ENCODE peak calls at places on chromosomes 4 and X, in eight cellular contexts. F is AG04450, K is lower lobe of right lung, W is sigmoid colon, X is left ventricle myocardium inferior, C is A549, Y is Peyer's patch, O is cardiac muscle cell. Z is an unnamed sample.

GRCh38 chr4:123495530-123495929 is 98.9 kb downstream of the SPRY1 start:
- DNase-seq in F (no peak), K (no peak), W (no peak), X (no peak), C (no peak), Y (no peak), O (no peak), Z (peak)

GRCh38 chrX:105823092-105823454 is 734 bp downstream of the NRK start:
- DNase-seq in F (no peak), K (no peak), W (no peak), X (no peak), C (no peak), Y (no peak), O (no peak), Z (no peak)

GRCh38 chr4:80529021-80529420 is 193.5 kb downstream of the CFAP299 start:
- DNase-seq in F (no peak), K (no peak), W (no peak), X (no peak), C (no peak), Y (no peak), O (no peak), Z (no peak)

GRCh38 chr4:180335571-180335970 is 1907.6 kb upstream of the TENM3 start:
- DNase-seq in F (no peak), K (no peak), W (no peak), X (no peak), C (no peak), Y (no peak), O (no peak), Z (no peak)

GRCh38 chr4:15963001-15963451 is at the start of gene FGFBP2:
- DNase-seq in F (no peak), K (peak), W (peak), X (peak), C (peak), Y (peak), O (peak), Z (no peak)

GRCh38 chrX:16999275-16999674 is 52.8 kb downstream of the REPS2 start:
- DNase-seq in F (no peak), K (no peak), W (no peak), X (no peak), C (no peak), Y (no peak), O (peak), Z (no peak)

GRCh38 chrX:40418413-40419195 is 162.2 kb upstream of the ATP6AP2 start:
- DNase-seq in F (no peak), K (no peak), W (no peak), X (no peak), C (no peak), Y (no peak), O (no peak), Z (no peak)

GRCh38 chr4:130486841-130487240 is 1390.9 kb downstream of the C4orf33 start:
- DNase-seq in F (no peak), K (no peak), W (no peak), X (no peak), C (no peak), Y (no peak), O (no peak), Z (peak)

GRCh38 chr4:182354867-182355266 is 111.7 kb downstream of the TENM3 start:
- DNase-seq in F (no peak), K (no peak), W (no peak), X (no peak), C (no peak), Y (no peak), O (no peak), Z (no peak)

GRCh38 chr4:122531514-122531913 is 75.0 kb upstream of the IL2 start:
- DNase-seq in F (no peak), K (no peak), W (no peak), X (no peak), C (no peak), Y (no peak), O (no peak), Z (no peak)

GRCh38 chr4:4866833-4867744 is 7.6 kb downstream of the MSX1 start:
- DNase-seq in F (no peak), K (no peak), W (no peak), X (no peak), C (no peak), Y (no peak), O (peak), Z (no peak)

GRCh38 chr4:81214518-81215218 is 354 bp downstream of the PRKG2 start:
- DNase-seq in F (no peak), K (peak), W (no peak), X (no peak), C (no peak), Y (peak), O (peak), Z (peak)

GRCh38 chr4:71941001-71941400 is 90.8 kb upstream of the NPFFR2 start:
- DNase-seq in F (no peak), K (no peak), W (no peak), X (no peak), C (no peak), Y (no peak), O (peak), Z (no peak)

GRCh38 chrX:100208076-100208475 is 202.0 kb downstream of the PCDH19 start:
- DNase-seq in F (no peak), K (no peak), W (no peak), X (no peak), C (no peak), Y (no peak), O (no peak), Z (peak)

GRCh38 chr4:37430718-37431416 is 186.3 kb downstream of the NWD2 start:
- DNase-seq in F (no peak), K (no peak), W (no peak), X (no peak), C (no peak), Y (no peak), O (no peak), Z (no peak)

GRCh38 chr4:70722199-70722791 is 531 bp downstream of the RUFY3 start:
- DNase-seq in F (no peak), K (no peak), W (no peak), X (no peak), C (no peak), Y (no peak), O (no peak), Z (no peak)

GRCh38 chr4:53781614-53782467 is 190.6 kb upstream of the LNX1 start:
- DNase-seq in F (peak), K (no peak), W (no peak), X (no peak), C (peak), Y (no peak), O (no peak), Z (no peak)

GRCh38 chrX:20727447-20727846 is 460.7 kb upstream of the RPS6KA3 start:
- DNase-seq in F (no peak), K (no peak), W (no peak), X (no peak), C (peak), Y (no peak), O (no peak), Z (no peak)

DNA sequence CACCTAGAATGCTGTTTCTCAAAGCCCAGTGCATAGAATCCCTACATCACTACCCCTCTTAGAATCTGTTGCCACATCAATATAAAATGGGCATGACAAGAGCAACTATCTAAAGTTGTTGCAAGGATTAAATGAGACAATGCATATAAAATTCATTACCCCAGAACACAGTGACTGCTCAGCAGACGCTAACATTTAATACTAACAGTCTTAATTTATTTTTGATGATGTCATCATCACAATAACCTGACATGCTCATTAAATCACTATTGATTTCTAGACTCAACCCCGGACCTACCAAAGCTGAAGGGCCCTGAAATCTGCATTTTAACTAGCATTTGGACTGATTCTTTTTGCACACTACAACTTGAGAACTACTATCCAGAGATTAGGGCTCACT is 3.9 kb downstream of the ARSJ start:
- DNase-seq in F (no peak), K (no peak), W (no peak), X (no peak), C (no peak), Y (no peak), O (no peak), Z (no peak)
- H3K27ac ChIP-seq in F (no peak), K (no peak), W (peak), X (no peak), C (no peak), Y (no peak), O (no peak), Z (no peak)

GRCh38 chr4:25301471-25301870 is 11.1 kb upstream of the ZCCHC4 start:
- DNase-seq in F (no peak), K (peak), W (no peak), X (no peak), C (no peak), Y (no peak), O (no peak), Z (no peak)

GRCh38 chr4:25297528-25298242 is 14.9 kb upstream of the ZCCHC4 start:
- DNase-seq in F (no peak), K (no peak), W (no peak), X (no peak), C (no peak), Y (no peak), O (no peak), Z (no peak)

GRCh38 chr4:25303578-25303977 is 9.0 kb upstream of the ZCCHC4 start:
- DNase-seq in F (no peak), K (no peak), W (no peak), X (no peak), C (no peak), Y (no peak), O (no peak), Z (no peak)

GRCh38 chr4:25299476-25300203 is 12.9 kb upstream of the ZCCHC4 start:
- DNase-seq in F (no peak), K (peak), W (no peak), X (no peak), C (no peak), Y (no peak), O (no peak), Z (peak)
- TF ChIP-seq CTCF in F (no peak), K (no peak), W (no peak), X (no peak), C (no peak), Y (no peak), O (no peak), Z (peak)

GRCh38 chr4:77819409-77819835 is 254 bp upstream of the CNOT6L start:
- DNase-seq in F (no peak), K (no peak), W (no peak), X (no peak), C (no peak), Y (no peak), O (peak), Z (no peak)

GRCh38 chr4:77818667-77819408 is at the start of gene CNOT6L:
- DNase-seq in F (no peak), K (peak), W (peak), X (peak), C (peak), Y (peak), O (peak), Z (peak)

GRCh38 chr4:77815651-77816050 is 3.5 kb downstream of the CNOT6L start:
- DNase-seq in F (no peak), K (no peak), W (no peak), X (no peak), C (no peak), Y (no peak), O (no peak), Z (no peak)

GRCh38 chr4:77818077-77818666 is 996 bp downstream of the CNOT6L start:
- DNase-seq in F (no peak), K (peak), W (peak), X (peak), C (peak), Y (peak), O (peak), Z (peak)

GRCh38 chr4:77817304-77818076 is 1.7 kb downstream of the CNOT6L start:
- DNase-seq in F (no peak), K (no peak), W (no peak), X (no peak), C (no peak), Y (no peak), O (no peak), Z (no peak)
- H3K27ac ChIP-seq in F (no peak), K (peak), W (peak), X (peak), C (peak), Y (peak), O (peak), Z (no peak)

GRCh38 chr4:161564230-161564834 is 599.5 kb downstream of the FSTL5 start:
- DNase-seq in F (no peak), K (no peak), W (no peak), X (no peak), C (no peak), Y (no peak), O (peak), Z (no peak)
- TF ChIP-seq CTCF in F (peak), K (peak), W (no peak), X (peak), C (peak), Y (no peak), O (peak), Z (peak)

GRCh38 chr4:98930311-98930865 is 1.5 kb upstream of the EIF4E start:
- DNase-seq in F (no peak), K (no peak), W (no peak), X (no peak), C (no peak), Y (no peak), O (no peak), Z (no peak)
- H3K27ac ChIP-seq in F (peak), K (peak), W (peak), X (peak), C (peak), Y (peak), O (no peak), Z (peak)

DNA sequence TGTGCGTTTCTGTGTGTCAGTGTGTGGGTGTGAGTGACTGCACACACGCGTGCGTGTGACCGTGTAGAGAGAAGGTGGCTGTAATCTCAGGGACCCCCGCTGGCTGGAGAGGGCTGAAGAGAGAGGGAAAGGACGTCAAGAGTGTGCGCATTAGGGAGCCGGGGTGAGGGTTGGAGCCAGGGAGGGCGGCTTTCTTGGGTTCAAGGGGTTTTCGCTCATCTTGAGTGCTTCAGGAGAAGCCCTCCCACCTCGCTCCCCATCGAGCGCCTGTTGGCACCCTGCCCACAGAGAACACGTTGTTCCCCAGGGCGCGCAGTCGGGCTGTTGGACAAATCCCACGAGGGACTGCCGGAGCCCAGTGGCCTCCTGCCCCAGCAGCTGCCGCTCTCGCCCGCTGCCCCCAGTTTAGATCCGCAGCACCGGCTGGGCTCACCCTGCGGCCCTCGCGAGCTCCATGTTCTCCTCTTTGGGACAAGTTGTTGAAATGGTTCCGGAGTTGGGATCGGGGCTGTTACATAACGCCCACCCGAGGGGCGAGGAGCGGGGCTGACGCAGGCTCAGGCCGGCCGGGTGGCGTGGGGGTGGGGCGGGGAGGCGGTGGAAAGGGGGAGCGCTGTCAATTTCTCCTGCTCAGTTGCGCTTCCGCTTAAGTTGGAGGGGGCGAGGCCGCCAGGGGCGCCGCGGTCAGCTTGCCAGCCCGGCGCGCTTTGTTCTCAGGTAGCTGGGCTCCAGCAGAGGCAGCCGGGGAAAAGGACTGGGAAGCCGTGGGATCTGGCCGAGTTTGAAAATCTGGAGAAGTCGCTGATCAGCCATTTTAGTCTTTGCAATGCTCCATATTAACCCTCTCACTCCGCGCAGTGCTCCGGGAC is 1.6 kb downstream of the GRIA2 start:
- DNase-seq in F (no peak), K (no peak), W (no peak), X (no peak), C (no peak), Y (peak), O (peak), Z (peak)
- TF ChIP-seq CTCF in F (no peak), K (no peak), W (no peak), X (no peak), C (no peak), Y (no peak), O (no peak), Z (no peak)

GRCh38 chr4:2497931-2498330 is 29.0 kb downstream of the RNF4 start:
- DNase-seq in F (no peak), K (no peak), W (peak), X (no peak), C (no peak), Y (no peak), O (peak), Z (no peak)

GRCh38 chr4:2497324-2497723 is 28.4 kb downstream of the RNF4 start:
- DNase-seq in F (no peak), K (no peak), W (no peak), X (no peak), C (no peak), Y (no peak), O (no peak), Z (no peak)

GRCh38 chr4:2492970-2493369 is 24.1 kb downstream of the RNF4 start:
- DNase-seq in F (no peak), K (no peak), W (no peak), X (no peak), C (no peak), Y (no peak), O (no peak), Z (no peak)

GRCh38 chr4:2489841-2490552 is 21.1 kb downstream of the RNF4 start:
- DNase-seq in F (no peak), K (no peak), W (no peak), X (no peak), C (no peak), Y (no peak), O (no peak), Z (no peak)

DNA sequence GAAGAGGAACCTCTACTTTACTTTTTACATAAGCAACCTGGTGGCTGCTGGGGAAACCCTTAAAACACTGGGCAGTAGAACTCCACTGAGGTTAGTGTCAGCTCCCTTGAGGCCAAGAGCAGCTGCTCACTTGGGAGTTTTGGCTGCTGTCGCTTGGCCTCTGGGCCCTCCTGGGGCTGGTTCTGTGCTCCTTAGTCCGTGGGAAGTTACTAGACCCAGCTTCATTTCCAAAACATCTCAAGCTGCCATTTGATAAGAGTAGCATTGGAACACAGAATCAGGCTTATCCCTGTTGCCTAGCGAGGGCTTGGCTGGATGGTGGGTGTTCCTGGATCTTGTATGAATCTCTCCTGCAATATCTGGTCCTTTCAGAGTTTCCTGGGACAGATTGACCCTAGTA is 26.1 kb downstream of the RNF4 start:
- DNase-seq in F (no peak), K (no peak), W (no peak), X (no peak), C (no peak), Y (no peak), O (no peak), Z (no peak)
- H3K27ac ChIP-seq in F (no peak), K (no peak), W (no peak), X (peak), C (no peak), Y (no peak), O (peak), Z (no peak)

GRCh38 chr4:92735025-92735665 is 431.4 kb downstream of the GRID2 start:
- DNase-seq in F (no peak), K (no peak), W (no peak), X (no peak), C (no peak), Y (no peak), O (no peak), Z (no peak)
- TF ChIP-seq CTCF in F (no peak), K (no peak), W (no peak), X (no peak), C (no peak), Y (no peak), O (no peak), Z (peak)

DNA sequence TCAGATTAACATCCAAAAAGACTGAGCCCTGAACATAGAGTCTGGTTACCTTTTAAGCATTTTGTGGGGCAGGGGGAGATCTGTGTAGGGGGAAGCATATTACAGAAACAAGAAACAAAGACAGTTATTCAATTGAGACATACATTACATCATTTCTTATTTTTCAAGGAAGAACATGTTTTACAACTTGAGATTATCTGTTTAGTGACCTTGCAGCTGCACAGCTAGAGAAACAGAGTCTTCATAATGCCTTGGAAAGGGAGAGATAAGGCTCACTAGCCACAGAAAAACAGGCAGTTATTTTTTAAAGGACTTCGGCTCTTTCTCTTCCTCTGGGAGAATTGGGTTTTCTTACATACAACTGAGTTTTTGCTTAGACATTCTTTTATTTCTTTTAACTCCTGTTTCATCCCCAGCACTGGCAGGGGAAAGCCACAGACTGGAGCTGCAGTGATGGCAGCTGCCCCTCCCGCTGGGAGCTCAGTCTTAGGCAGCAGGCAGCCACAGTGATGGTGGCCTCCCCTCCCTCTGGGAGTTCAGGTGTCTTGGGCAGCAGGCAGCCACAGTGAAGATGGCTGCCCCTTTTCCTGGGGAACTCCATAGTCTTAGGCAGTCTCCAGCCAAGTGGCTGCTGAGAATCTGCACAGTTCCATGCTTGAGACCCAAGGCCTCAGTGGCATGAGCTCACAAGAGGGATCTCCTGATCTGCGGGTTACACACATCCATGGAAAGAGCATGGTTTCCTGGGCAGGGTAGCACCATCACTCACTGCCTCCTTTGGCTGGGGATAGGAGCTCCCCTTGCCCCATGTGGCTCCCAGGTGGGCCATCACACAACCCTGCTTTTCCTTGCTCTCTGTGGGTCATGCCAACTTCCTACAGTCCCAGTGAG is 19.4 kb upstream of the TMPRSS11F start:
- DNase-seq in F (no peak), K (no peak), W (no peak), X (no peak), C (no peak), Y (no peak), O (no peak), Z (no peak)
- H3K27ac ChIP-seq in F (no peak), K (no peak), W (no peak), X (no peak), C (no peak), Y (no peak), O (no peak), Z (no peak)

GRCh38 chrX:39260965-39261364 is 459.7 kb downstream of the MID1IP1 start:
- DNase-seq in F (no peak), K (no peak), W (no peak), X (no peak), C (no peak), Y (no peak), O (no peak), Z (peak)
- TF ChIP-seq CTCF in F (no peak), K (no peak), W (no peak), X (no peak), C (no peak), Y (no peak), O (no peak), Z (peak)